ENCODE peak calls at places on chromosomes 7 and 10, in five cellular contexts. One of them, this sample, is unnamed.

GRCh38 chr7:100765250-100765649 is 31.9 kb downstream of the ZAN start:
- DNase-seq in stomach: no peak
- DNase-seq in gastrocnemius medialis: no peak
- DNase-seq in suprapubic skin: no peak
- DNase-seq in transverse colon: no peak
- DNase-seq in this sample: no peak

GRCh38 chr7:88668591-88668990 is 90.9 kb upstream of the ZNF804B start:
- DNase-seq in gastrocnemius medialis: no peak
- DNase-seq in suprapubic skin: no peak
- DNase-seq in transverse colon: no peak
- DNase-seq in stomach: no peak
- DNase-seq in this sample: no peak

GRCh38 chr10:125144693-125145623 is 15.4 kb downstream of the CTBP2 start:
- DNase-seq in stomach: no peak
- DNase-seq in gastrocnemius medialis: no peak
- DNase-seq in transverse colon: no peak
- DNase-seq in suprapubic skin: no peak
- DNase-seq in this sample: no peak

GRCh38 chr10:113385021-113385975 is 167.6 kb upstream of the HABP2 start:
- DNase-seq in transverse colon: peak
- DNase-seq in stomach: peak
- DNase-seq in gastrocnemius medialis: peak
- DNase-seq in suprapubic skin: peak
- DNase-seq in this sample: peak

GRCh38 chr10:60957667-60958221 is 13.8 kb upstream of the RHOBTB1 start:
- DNase-seq in suprapubic skin: no peak
- DNase-seq in transverse colon: no peak
- DNase-seq in stomach: no peak
- DNase-seq in gastrocnemius medialis: no peak
- DNase-seq in this sample: no peak

GRCh38 chr10:12448729-12449391 is 99.5 kb downstream of the CAMK1D start:
- DNase-seq in stomach: peak
- DNase-seq in gastrocnemius medialis: no peak
- DNase-seq in transverse colon: peak
- DNase-seq in suprapubic skin: no peak
- DNase-seq in this sample: no peak

GRCh38 chr7:156993925-156994235 is 16.6 kb downstream of the MNX1 start:
- DNase-seq in gastrocnemius medialis: no peak
- DNase-seq in transverse colon: no peak
- DNase-seq in stomach: peak
- DNase-seq in suprapubic skin: no peak
- DNase-seq in this sample: no peak

GRCh38 chr10:131790021-131790420 is 110.8 kb upstream of the PPP2R2D start:
- DNase-seq in transverse colon: no peak
- DNase-seq in gastrocnemius medialis: peak
- DNase-seq in stomach: peak
- DNase-seq in suprapubic skin: no peak
- DNase-seq in this sample: no peak

GRCh38 chr10:34994565-34995142 is 95.5 kb downstream of the CUL2 start:
- DNase-seq in gastrocnemius medialis: no peak
- DNase-seq in stomach: peak
- DNase-seq in suprapubic skin: no peak
- DNase-seq in transverse colon: peak
- DNase-seq in this sample: no peak

GRCh38 chr7:43108255-43109011 is 4.0 kb upstream of the HECW1 start:
- DNase-seq in transverse colon: peak
- DNase-seq in gastrocnemius medialis: no peak
- DNase-seq in stomach: peak
- DNase-seq in suprapubic skin: peak
- DNase-seq in this sample: no peak

GRCh38 chr7:50270531-50271018 is 33.9 kb upstream of the IKZF1 start:
- DNase-seq in transverse colon: no peak
- DNase-seq in stomach: no peak
- DNase-seq in gastrocnemius medialis: no peak
- DNase-seq in suprapubic skin: no peak
- DNase-seq in this sample: no peak

GRCh38 chr10:7587865-7588188 is 78.9 kb downstream of the ITIH5 start:
- DNase-seq in suprapubic skin: no peak
- DNase-seq in transverse colon: no peak
- DNase-seq in stomach: no peak
- DNase-seq in gastrocnemius medialis: no peak
- DNase-seq in this sample: no peak

GRCh38 chr7:132641238-132641637 is 65.0 kb upstream of the PLXNA4 start:
- DNase-seq in gastrocnemius medialis: no peak
- DNase-seq in transverse colon: no peak
- DNase-seq in stomach: no peak
- DNase-seq in suprapubic skin: no peak
- DNase-seq in this sample: no peak

GRCh38 chr10:47233631-47234030 is 66.4 kb upstream of the GDF10 start:
- DNase-seq in suprapubic skin: no peak
- DNase-seq in stomach: no peak
- DNase-seq in gastrocnemius medialis: no peak
- DNase-seq in transverse colon: no peak
- DNase-seq in this sample: no peak

GRCh38 chr7:70775570-70776156 is 356.3 kb upstream of the GALNT17 start:
- DNase-seq in transverse colon: no peak
- DNase-seq in suprapubic skin: no peak
- DNase-seq in gastrocnemius medialis: no peak
- DNase-seq in stomach: no peak
- DNase-seq in this sample: no peak

GRCh38 chr7:388023-388355 is 98.0 kb downstream of the FOXL3 start:
- DNase-seq in gastrocnemius medialis: no peak
- DNase-seq in stomach: peak
- DNase-seq in transverse colon: no peak
- DNase-seq in suprapubic skin: no peak
- DNase-seq in this sample: no peak

GRCh38 chr10:26737730-26738129 is 40.2 kb downstream of the PDSS1 start:
- DNase-seq in stomach: no peak
- DNase-seq in gastrocnemius medialis: no peak
- DNase-seq in transverse colon: no peak
- DNase-seq in suprapubic skin: no peak
- DNase-seq in this sample: no peak

GRCh38 chr7:20229652-20230500 is 12.7 kb upstream of the MACC1 start:
- DNase-seq in suprapubic skin: no peak
- DNase-seq in gastrocnemius medialis: no peak
- DNase-seq in transverse colon: no peak
- DNase-seq in stomach: no peak
- DNase-seq in this sample: no peak

GRCh38 chr7:1758417-1758858 is 88.4 kb downstream of the ELFN1 start:
- DNase-seq in gastrocnemius medialis: no peak
- DNase-seq in transverse colon: no peak
- DNase-seq in suprapubic skin: no peak
- DNase-seq in stomach: no peak
- DNase-seq in this sample: no peak

GRCh38 chr10:33460461-33461294 is 126.2 kb upstream of the NRP1 start:
- DNase-seq in stomach: peak
- DNase-seq in suprapubic skin: no peak
- DNase-seq in transverse colon: no peak
- DNase-seq in gastrocnemius medialis: peak
- DNase-seq in this sample: no peak

GRCh38 chr10:106520698-106521097 is 643.8 kb downstream of the SORCS1 start:
- DNase-seq in suprapubic skin: no peak
- DNase-seq in stomach: no peak
- DNase-seq in transverse colon: no peak
- DNase-seq in gastrocnemius medialis: no peak
- DNase-seq in this sample: no peak

GRCh38 chr7:133839129-133839528 is 288.0 kb upstream of the LRGUK start:
- DNase-seq in gastrocnemius medialis: no peak
- DNase-seq in stomach: no peak
- DNase-seq in transverse colon: no peak
- DNase-seq in suprapubic skin: no peak
- DNase-seq in this sample: no peak

GRCh38 chr7:141355057-141355456 is 196.2 kb upstream of the AGK start:
- DNase-seq in gastrocnemius medialis: no peak
- DNase-seq in stomach: no peak
- DNase-seq in suprapubic skin: no peak
- DNase-seq in transverse colon: no peak
- DNase-seq in this sample: no peak

GRCh38 chr10:115980470-115980869 is 292.5 kb downstream of the GFRA1 start:
- DNase-seq in stomach: no peak
- DNase-seq in suprapubic skin: no peak
- DNase-seq in gastrocnemius medialis: no peak
- DNase-seq in transverse colon: no peak
- DNase-seq in this sample: no peak

GRCh38 chr7:53151496-53151895 is 116.1 kb downstream of the POM121L12 start:
- DNase-seq in transverse colon: no peak
- DNase-seq in suprapubic skin: no peak
- DNase-seq in stomach: no peak
- DNase-seq in gastrocnemius medialis: no peak
- DNase-seq in this sample: no peak

GRCh38 chr7:24757799-24758275 is 573 bp upstream of the GSDME start:
- DNase-seq in suprapubic skin: no peak
- DNase-seq in gastrocnemius medialis: peak
- DNase-seq in transverse colon: no peak
- DNase-seq in stomach: no peak
- DNase-seq in this sample: no peak

GRCh38 chr10:42932735-42933453 is 144.0 kb upstream of the RET start:
- DNase-seq in gastrocnemius medialis: no peak
- DNase-seq in suprapubic skin: peak
- DNase-seq in stomach: no peak
- DNase-seq in transverse colon: no peak
- DNase-seq in this sample: no peak

GRCh38 chr10:111923032-111923431 is 260.5 kb downstream of the GPAM start:
- DNase-seq in stomach: no peak
- DNase-seq in gastrocnemius medialis: no peak
- DNase-seq in suprapubic skin: no peak
- DNase-seq in transverse colon: no peak
- DNase-seq in this sample: no peak

GRCh38 chr10:124299726-124300125 is 119.0 kb downstream of the OAT start:
- DNase-seq in suprapubic skin: no peak
- DNase-seq in gastrocnemius medialis: no peak
- DNase-seq in transverse colon: no peak
- DNase-seq in stomach: no peak
- DNase-seq in this sample: no peak

DNA sequence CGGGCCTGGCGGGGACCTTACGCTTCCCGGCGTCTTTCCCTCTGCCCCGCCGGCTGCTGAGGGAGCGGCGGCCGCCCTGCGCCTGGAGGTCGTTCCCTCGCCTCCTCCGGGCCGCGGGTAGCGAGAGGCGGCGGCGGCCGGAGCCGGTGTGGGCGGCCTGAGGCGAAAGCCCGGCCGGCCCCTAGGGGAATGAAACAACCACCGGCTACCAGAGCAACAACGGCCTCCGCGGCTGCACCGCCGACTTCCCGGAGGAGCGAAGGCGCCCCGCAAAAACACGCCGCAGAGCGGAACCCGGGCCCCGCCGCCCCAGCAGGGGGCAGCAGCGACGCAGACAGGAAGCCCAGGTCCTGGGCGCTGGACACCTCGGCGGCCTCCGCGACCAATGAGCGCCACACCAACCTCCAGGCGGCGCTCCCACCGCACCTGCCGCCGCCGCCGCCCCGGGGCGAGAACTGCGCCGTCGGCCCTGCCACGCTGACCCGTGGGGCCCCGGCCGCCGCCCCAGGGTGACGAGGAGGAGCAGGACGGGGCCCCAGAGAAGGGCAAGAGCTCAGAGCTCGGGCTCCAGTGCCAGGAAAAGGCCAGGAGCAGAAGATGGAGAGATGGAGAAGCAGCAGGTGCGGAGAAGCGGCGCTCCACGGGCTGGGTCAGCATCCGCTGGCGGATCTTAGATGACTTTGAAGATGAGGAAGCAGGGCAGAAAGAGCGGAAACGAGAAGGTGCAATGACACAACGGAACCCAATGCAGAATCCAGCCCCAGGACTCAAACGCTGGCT is 10.4 kb upstream of the ACSM6 start:
- DNase-seq in gastrocnemius medialis: peak
- DNase-seq in transverse colon: peak
- DNase-seq in stomach: peak
- DNase-seq in suprapubic skin: peak
- DNase-seq in this sample: peak
- TF ChIP-seq POLR2A in gastrocnemius medialis: no peak
- TF ChIP-seq POLR2A in transverse colon: peak
- TF ChIP-seq POLR2A in stomach: no peak
- TF ChIP-seq POLR2A in suprapubic skin: no peak
- TF ChIP-seq POLR2A in this sample: peak

GRCh38 chr10:6056411-6057135 is 5.6 kb downstream of the IL2RA start:
- DNase-seq in transverse colon: no peak
- DNase-seq in gastrocnemius medialis: no peak
- DNase-seq in suprapubic skin: no peak
- DNase-seq in stomach: peak
- DNase-seq in this sample: no peak
- H3K4me3 ChIP-seq in transverse colon: no peak
- H3K4me3 ChIP-seq in gastrocnemius medialis: no peak
- H3K4me3 ChIP-seq in suprapubic skin: no peak
- H3K4me3 ChIP-seq in stomach: no peak
- H3K4me3 ChIP-seq in this sample: no peak

DNA sequence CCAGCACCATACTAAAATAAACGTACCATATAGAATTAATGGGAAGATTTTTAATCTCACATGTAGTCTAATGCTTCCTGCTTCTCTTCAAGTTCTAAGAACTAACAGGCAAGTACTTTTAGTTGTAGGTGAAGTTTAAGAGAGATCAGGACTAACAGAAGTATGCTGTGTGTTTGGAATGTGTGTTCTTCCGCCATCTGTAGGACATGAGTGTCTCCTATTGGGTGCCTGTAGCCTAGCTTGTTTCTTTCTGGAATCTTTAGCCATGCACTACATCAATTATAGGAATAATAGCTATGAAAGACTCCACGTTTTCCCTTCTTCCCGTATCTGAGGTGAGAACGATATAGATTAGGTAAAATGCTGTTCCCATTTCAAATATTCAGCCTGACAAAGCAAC is 140.2 kb upstream of the AHR start:
- DNase-seq in gastrocnemius medialis: no peak
- DNase-seq in stomach: no peak
- DNase-seq in suprapubic skin: no peak
- DNase-seq in transverse colon: no peak
- DNase-seq in this sample: no peak
- TF ChIP-seq CTCF in gastrocnemius medialis: no peak
- TF ChIP-seq CTCF in stomach: no peak
- TF ChIP-seq CTCF in suprapubic skin: no peak
- TF ChIP-seq CTCF in transverse colon: no peak
- TF ChIP-seq CTCF in this sample: no peak

DNA sequence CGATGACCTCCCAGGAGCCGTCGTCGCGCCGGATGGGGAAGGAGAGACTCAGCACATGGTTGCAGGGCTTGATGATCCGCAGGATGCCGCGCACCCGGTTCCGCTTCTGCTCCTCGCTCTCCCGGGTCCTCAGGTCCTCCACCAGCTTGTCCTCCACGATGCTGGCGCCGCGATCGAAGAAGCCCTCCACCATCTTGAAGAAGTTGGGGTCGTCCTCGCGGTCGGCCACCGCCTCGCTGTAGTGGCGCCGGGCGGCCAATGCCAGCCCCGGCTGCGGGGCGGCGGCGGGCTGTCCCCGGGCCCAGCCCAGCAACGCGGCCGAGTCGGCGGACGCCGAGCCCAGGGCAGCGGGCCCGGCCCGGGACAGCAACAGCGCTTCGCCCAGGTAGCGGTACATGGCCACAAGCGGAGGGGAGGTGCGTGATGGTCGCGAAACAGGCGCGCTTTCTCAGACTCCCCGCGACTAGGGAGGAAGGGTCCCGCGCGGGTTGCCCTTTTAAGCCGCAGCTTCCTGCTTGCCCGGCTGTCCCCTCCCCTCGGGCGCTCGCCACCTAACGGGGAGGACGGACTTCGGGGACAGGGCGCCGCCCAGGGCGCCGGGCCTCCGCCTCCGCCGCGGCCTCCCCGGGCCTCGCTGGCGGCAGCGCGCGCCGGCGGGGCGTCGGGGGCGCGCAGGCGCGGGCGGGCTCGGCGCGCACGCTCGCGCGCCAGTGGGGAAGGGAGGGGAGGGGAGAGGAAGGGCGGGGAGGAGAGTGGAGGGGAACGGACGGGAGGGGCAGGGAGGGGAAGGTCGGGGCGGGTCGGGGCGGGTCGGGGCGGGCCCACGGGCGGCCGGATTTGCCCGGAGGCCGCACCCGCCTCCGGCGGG is at the start of the genes GLUD1 and SHLD2:
- DNase-seq in transverse colon: peak
- DNase-seq in suprapubic skin: peak
- DNase-seq in gastrocnemius medialis: peak
- DNase-seq in stomach: peak
- DNase-seq in this sample: peak
- TF ChIP-seq POLR2A in transverse colon: peak
- TF ChIP-seq POLR2A in suprapubic skin: peak
- TF ChIP-seq POLR2A in gastrocnemius medialis: peak
- TF ChIP-seq POLR2A in stomach: no peak
- TF ChIP-seq POLR2A in this sample: peak